ENCODE peak calls at places on chromosomes 3 and 15, in five cellular contexts. J is uterus, T is fibroblast of the aortic adventitia, Q is body of pancreas, E is psoas muscle. U is an unnamed sample.

GRCh38 chr3:79019137-79019923 is 748.5 kb downstream of the ROBO1 start:
- DNase-seq in J (peak; percentile 80), T (peak; percentile 91), Q (peak; percentile 36), E (peak; percentile 75), U (peak; percentile 85)

GRCh38 chr3:101886626-101887025 is 37.3 kb downstream of the NFKBIZ start:
- DNase-seq in J (no peak), T (no peak), Q (no peak), E (no peak), U (no peak)

GRCh38 chr15:36883705-36884355 is 216.5 kb downstream of the MEIS2 start:
- DNase-seq in J (peak; percentile 94), T (peak; percentile 92), Q (peak; percentile 88), E (peak; percentile 87), U (peak; percentile 74)

GRCh38 chr3:180802837-180803236 is 109.6 kb upstream of the FXR1 start:
- DNase-seq in J (no peak), T (peak; percentile 55), Q (no peak), E (no peak), U (peak; percentile 9)

GRCh38 chr3:122936335-122936734 is 91.2 kb downstream of the SEMA5B start:
- DNase-seq in J (no peak), T (no peak), Q (no peak), E (no peak), U (no peak)

GRCh38 chr15:77527164-77527778 is 105.4 kb downstream of the LINGO1 start:
- DNase-seq in J (no peak), T (peak; percentile 37), Q (no peak), E (no peak), U (no peak)

GRCh38 chr3:55692958-55693558 is 206.0 kb upstream of the WNT5A start:
- DNase-seq in J (no peak), T (peak; percentile 7), Q (no peak), E (no peak), U (peak; percentile 10)

GRCh38 chr15:59762558-59762957 is 73.4 kb upstream of the BNIP2 start:
- DNase-seq in J (no peak), T (no peak), Q (no peak), E (no peak), U (no peak)

GRCh38 chr3:186340211-186340610 is 21.8 kb downstream of the DGKG start:
- DNase-seq in J (no peak), T (no peak), Q (no peak), E (no peak), U (no peak)

GRCh38 chr3:12182687-12183441 is 24.2 kb upstream of the TIMP4 start:
- DNase-seq in J (no peak), T (no peak), Q (no peak), E (no peak), U (no peak)

GRCh38 chr3:126570103-126570541 is 11.4 kb upstream of the C3orf22 start:
- DNase-seq in J (no peak), T (no peak), Q (no peak), E (no peak), U (no peak)
- TF ChIP-seq CTCF in J (no peak), T (no peak), Q (no peak), E (no peak), U (peak; percentile 26)

GRCh38 chr15:95919460-95919859 is 411.0 kb upstream of the NR2F2 start:
- DNase-seq in J (no peak), T (peak; percentile 7), Q (no peak), E (no peak), U (no peak)

GRCh38 chr15:95921404-95921803 is 409.1 kb upstream of the NR2F2 start:
- DNase-seq in J (no peak), T (no peak), Q (no peak), E (no peak), U (no peak)

GRCh38 chr15:95923797-95924196 is 406.7 kb upstream of the NR2F2 start:
- DNase-seq in J (no peak), T (no peak), Q (no peak), E (no peak), U (no peak)

GRCh38 chr15:95918525-95918924 is 412.0 kb upstream of the NR2F2 start:
- DNase-seq in J (no peak), T (no peak), Q (no peak), E (no peak), U (no peak)

DNA sequence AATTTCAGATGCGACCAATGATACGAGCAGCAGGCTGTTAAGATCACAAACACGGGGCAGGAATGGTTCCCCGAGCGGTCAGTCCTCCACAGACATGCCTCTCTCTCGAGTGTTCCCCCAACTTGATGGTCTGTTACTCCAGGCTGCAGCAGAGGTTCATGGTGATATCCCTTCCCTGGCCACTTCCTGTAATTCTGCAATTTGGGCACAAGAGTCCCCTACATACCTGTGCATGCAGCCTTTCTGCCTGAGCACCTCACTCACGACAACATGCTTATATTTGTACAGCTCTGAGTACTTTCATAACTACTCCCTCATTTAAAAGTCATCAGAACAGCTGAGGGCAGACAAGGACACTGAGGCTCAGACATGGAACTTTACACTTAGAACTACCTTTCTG is 408.1 kb upstream of the NR2F2 start:
- DNase-seq in J (no peak), T (no peak), Q (no peak), E (no peak), U (no peak)
- TF ChIP-seq CTCF in J (no peak), T (no peak), Q (no peak), E (no peak), U (no peak)

GRCh38 chr3:197906023-197906849 is 43.8 kb upstream of the RPL35A start:
- DNase-seq in J (peak; percentile 91), T (peak; percentile 95), Q (peak; percentile 83), E (peak; percentile 90), U (peak; percentile 97)
- TF ChIP-seq CTCF in J (peak; percentile 88), T (peak; percentile 94), Q (peak; percentile 92), E (peak; percentile 92), U (peak; percentile 96)

GRCh38 chr3:84141571-84141970 is 817.2 kb upstream of the CADM2 start:
- DNase-seq in J (no peak), T (no peak), Q (no peak), E (no peak), U (no peak)

DNA sequence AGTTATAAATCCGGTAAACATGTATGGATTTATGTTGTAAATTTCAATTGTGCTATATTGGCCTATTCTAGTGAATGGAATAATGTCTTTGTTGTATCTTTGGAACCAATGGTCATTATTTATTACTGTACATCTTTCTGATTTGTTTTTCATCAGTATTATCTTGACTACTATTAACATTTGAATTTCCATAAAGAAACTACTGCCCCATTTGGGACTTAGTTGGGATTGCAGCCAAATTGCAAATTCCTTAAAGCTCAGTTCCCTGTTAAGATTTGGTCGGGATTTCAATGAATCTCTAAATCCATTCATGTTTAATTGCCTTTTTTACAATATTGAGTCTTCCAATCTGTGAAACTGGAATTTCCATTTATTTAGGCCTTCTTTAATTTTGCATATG is 822.4 kb upstream of the CADM2 start:
- DNase-seq in J (no peak), T (no peak), Q (no peak), E (no peak), U (no peak)
- TF ChIP-seq CTCF in J (no peak), T (no peak), Q (no peak), E (no peak), U (no peak)

GRCh38 chr3:10334461-10334860 is 13.5 kb upstream of the SEC13 start:
- DNase-seq in J (no peak), T (peak; percentile 65), Q (no peak), E (peak; percentile 65), U (peak; percentile 67)
- TF ChIP-seq CTCF in J (no peak), T (peak; percentile 26), Q (no peak), E (peak; percentile 58), U (peak; percentile 67)

GRCh38 chr3:140456974-140457373 is 220.9 kb upstream of the TRIM42 start:
- DNase-seq in J (no peak), T (no peak), Q (no peak), E (no peak), U (no peak)
- TF ChIP-seq CTCF in J (no peak), T (no peak), Q (no peak), E (no peak), U (no peak)